ENCODE peak calls at places on chromosomes 5 and 9, in seven cellular contexts. One of them, this sample, is unnamed.
A peak's percentile ranks its signal among the peaks of the same experiment; 100 is the strongest.

GRCh38 chr5:19928556-19929421 is 59.2 kb downstream of the CDH18 start:
- DNase-seq in uterus: no peak
- DNase-seq in tibial artery: no peak
- DNase-seq in nephron progenitor cell: no peak
- DNase-seq in dorsolateral prefrontal cortex: no peak
- DNase-seq in prostate gland: no peak
- DNase-seq in BE2C: no peak
- DNase-seq in this sample: no peak

GRCh38 chr5:179484201-179484600 is 66.2 kb upstream of the RUFY1 start:
- DNase-seq in BE2C: no peak
- DNase-seq in uterus: no peak
- DNase-seq in prostate gland: no peak
- DNase-seq in dorsolateral prefrontal cortex: no peak
- DNase-seq in nephron progenitor cell: no peak
- DNase-seq in tibial artery: no peak
- DNase-seq in this sample: no peak

GRCh38 chr9:13705913-13706312 is 426.4 kb upstream of the MPDZ start:
- DNase-seq in dorsolateral prefrontal cortex: no peak
- DNase-seq in prostate gland: no peak
- DNase-seq in tibial artery: peak; percentile 90
- DNase-seq in nephron progenitor cell: no peak
- DNase-seq in uterus: peak; percentile 42
- DNase-seq in BE2C: peak; percentile 38
- DNase-seq in this sample: no peak

GRCh38 chr5:116524051-116524450 is 50.6 kb downstream of the SEMA6A start:
- DNase-seq in BE2C: peak; percentile 67
- DNase-seq in tibial artery: no peak
- DNase-seq in uterus: no peak
- DNase-seq in nephron progenitor cell: no peak
- DNase-seq in prostate gland: no peak
- DNase-seq in dorsolateral prefrontal cortex: no peak
- DNase-seq in this sample: no peak

GRCh38 chr5:93126634-93127033 is 454.4 kb downstream of the NR2F1-AS1 start:
- DNase-seq in dorsolateral prefrontal cortex: no peak
- DNase-seq in uterus: no peak
- DNase-seq in BE2C: no peak
- DNase-seq in nephron progenitor cell: no peak
- DNase-seq in prostate gland: no peak
- DNase-seq in tibial artery: no peak
- DNase-seq in this sample: no peak

GRCh38 chr5:141692919-141693848 is 11.2 kb upstream of the ARAP3 start:
- DNase-seq in prostate gland: no peak
- DNase-seq in dorsolateral prefrontal cortex: peak; percentile 78
- DNase-seq in nephron progenitor cell: no peak
- DNase-seq in BE2C: no peak
- DNase-seq in tibial artery: no peak
- DNase-seq in uterus: no peak
- DNase-seq in this sample: no peak

GRCh38 chr9:98607787-98608186 is 100.9 kb downstream of the GABBR2 start:
- DNase-seq in prostate gland: no peak
- DNase-seq in nephron progenitor cell: no peak
- DNase-seq in BE2C: no peak
- DNase-seq in uterus: no peak
- DNase-seq in tibial artery: no peak
- DNase-seq in dorsolateral prefrontal cortex: no peak
- DNase-seq in this sample: no peak

GRCh38 chr9:98502976-98503325 is 205.8 kb downstream of the GABBR2 start:
- DNase-seq in tibial artery: no peak
- DNase-seq in uterus: no peak
- DNase-seq in nephron progenitor cell: peak; percentile 15
- DNase-seq in BE2C: no peak
- DNase-seq in prostate gland: no peak
- DNase-seq in dorsolateral prefrontal cortex: no peak
- DNase-seq in this sample: no peak

GRCh38 chr5:180815241-180816031 is 12.8 kb upstream of the MGAT1 start:
- DNase-seq in tibial artery: peak; percentile 61
- DNase-seq in dorsolateral prefrontal cortex: no peak
- DNase-seq in prostate gland: no peak
- DNase-seq in nephron progenitor cell: no peak
- DNase-seq in uterus: no peak
- DNase-seq in BE2C: no peak
- DNase-seq in this sample: no peak

GRCh38 chr5:178117911-178118310 is 4.6 kb downstream of the N4BP3 start:
- DNase-seq in nephron progenitor cell: no peak
- DNase-seq in uterus: no peak
- DNase-seq in prostate gland: no peak
- DNase-seq in tibial artery: no peak
- DNase-seq in dorsolateral prefrontal cortex: no peak
- DNase-seq in BE2C: no peak
- DNase-seq in this sample: no peak

GRCh38 chr5:39113354-39113953 is 39.3 kb upstream of the RICTOR start:
- DNase-seq in uterus: no peak
- DNase-seq in prostate gland: no peak
- DNase-seq in dorsolateral prefrontal cortex: no peak
- DNase-seq in tibial artery: no peak
- DNase-seq in BE2C: no peak
- DNase-seq in nephron progenitor cell: no peak
- DNase-seq in this sample: no peak

GRCh38 chr5:126746290-126746689 is 30.6 kb upstream of the LMNB1 start:
- DNase-seq in prostate gland: no peak
- DNase-seq in tibial artery: no peak
- DNase-seq in dorsolateral prefrontal cortex: no peak
- DNase-seq in uterus: no peak
- DNase-seq in BE2C: no peak
- DNase-seq in nephron progenitor cell: no peak
- DNase-seq in this sample: no peak

GRCh38 chr5:116492776-116493175 is 81.8 kb downstream of the SEMA6A start:
- DNase-seq in prostate gland: no peak
- DNase-seq in tibial artery: no peak
- DNase-seq in uterus: no peak
- DNase-seq in BE2C: peak; percentile 30
- DNase-seq in dorsolateral prefrontal cortex: no peak
- DNase-seq in nephron progenitor cell: no peak
- DNase-seq in this sample: no peak

GRCh38 chr9:89892920-89893319 is 288.1 kb downstream of the GADD45G start:
- DNase-seq in tibial artery: no peak
- DNase-seq in BE2C: no peak
- DNase-seq in prostate gland: no peak
- DNase-seq in dorsolateral prefrontal cortex: no peak
- DNase-seq in nephron progenitor cell: no peak
- DNase-seq in uterus: no peak
- DNase-seq in this sample: no peak

GRCh38 chr9:108978121-108978694 is 35.1 kb downstream of the CTNNAL1 start:
- DNase-seq in tibial artery: no peak
- DNase-seq in nephron progenitor cell: no peak
- DNase-seq in prostate gland: no peak
- DNase-seq in BE2C: no peak
- DNase-seq in dorsolateral prefrontal cortex: no peak
- DNase-seq in uterus: no peak
- DNase-seq in this sample: no peak

GRCh38 chr5:5165541-5166002 is 25.4 kb downstream of the ADAMTS16 start:
- DNase-seq in prostate gland: no peak
- DNase-seq in BE2C: no peak
- DNase-seq in nephron progenitor cell: no peak
- DNase-seq in dorsolateral prefrontal cortex: no peak
- DNase-seq in uterus: no peak
- DNase-seq in tibial artery: no peak
- DNase-seq in this sample: no peak

GRCh38 chr5:22577006-22577405 is 276.1 kb downstream of the CDH12 start:
- DNase-seq in nephron progenitor cell: no peak
- DNase-seq in tibial artery: no peak
- DNase-seq in uterus: no peak
- DNase-seq in prostate gland: no peak
- DNase-seq in BE2C: no peak
- DNase-seq in dorsolateral prefrontal cortex: no peak
- DNase-seq in this sample: no peak

GRCh38 chr5:145737578-145737977 is 97.6 kb downstream of the PRELID2 start:
- DNase-seq in dorsolateral prefrontal cortex: no peak
- DNase-seq in uterus: no peak
- DNase-seq in prostate gland: no peak
- DNase-seq in BE2C: no peak
- DNase-seq in tibial artery: no peak
- DNase-seq in nephron progenitor cell: no peak
- DNase-seq in this sample: no peak

GRCh38 chr5:160315968-160316367 is 3.6 kb upstream of the CCNJL start:
- DNase-seq in uterus: no peak
- DNase-seq in prostate gland: peak; percentile 39
- DNase-seq in BE2C: no peak
- DNase-seq in tibial artery: no peak
- DNase-seq in nephron progenitor cell: no peak
- DNase-seq in dorsolateral prefrontal cortex: no peak
- DNase-seq in this sample: no peak

GRCh38 chr9:266228-266627 is 51.6 kb downstream of the DOCK8 start:
- DNase-seq in BE2C: no peak
- DNase-seq in prostate gland: no peak
- DNase-seq in tibial artery: no peak
- DNase-seq in nephron progenitor cell: no peak
- DNase-seq in uterus: no peak
- DNase-seq in dorsolateral prefrontal cortex: no peak
- DNase-seq in this sample: no peak

GRCh38 chr5:146645382-146645781 is 129.4 kb upstream of the GPR151 start:
- DNase-seq in tibial artery: no peak
- DNase-seq in nephron progenitor cell: peak; percentile 19
- DNase-seq in BE2C: no peak
- DNase-seq in uterus: no peak
- DNase-seq in dorsolateral prefrontal cortex: no peak
- DNase-seq in prostate gland: no peak
- DNase-seq in this sample: no peak

DNA sequence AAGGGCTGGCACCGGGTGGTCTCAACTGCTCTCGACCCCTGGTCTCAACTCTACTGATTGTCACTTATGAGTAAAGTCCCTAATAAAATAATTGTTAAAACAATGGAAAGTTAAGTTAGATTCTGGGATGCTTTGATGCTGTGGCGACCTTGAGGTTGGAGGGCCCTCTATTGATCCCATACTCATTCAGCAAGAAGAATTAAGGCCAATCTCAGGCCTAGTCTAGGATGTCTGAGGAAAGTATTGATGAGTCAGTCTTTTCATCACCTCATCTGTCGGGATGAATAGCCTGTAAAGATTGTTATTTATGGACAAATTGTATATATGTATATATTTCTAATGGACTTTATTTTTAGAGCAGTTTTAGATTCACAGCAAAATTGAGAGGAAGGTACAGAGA is 50.8 kb downstream of the WDR36 start:
- DNase-seq in nephron progenitor cell: no peak
- DNase-seq in dorsolateral prefrontal cortex: no peak
- DNase-seq in BE2C: no peak
- DNase-seq in tibial artery: no peak
- DNase-seq in uterus: no peak
- DNase-seq in prostate gland: no peak
- DNase-seq in this sample: no peak
- TF ChIP-seq CTCF in nephron progenitor cell: no peak
- TF ChIP-seq CTCF in dorsolateral prefrontal cortex: no peak
- TF ChIP-seq CTCF in BE2C: no peak
- TF ChIP-seq CTCF in tibial artery: no peak
- TF ChIP-seq CTCF in uterus: no peak
- TF ChIP-seq CTCF in prostate gland: no peak
- TF ChIP-seq CTCF in this sample: no peak

GRCh38 chr9:71975833-71976232 is 64.4 kb downstream of the C9orf85 start:
- DNase-seq in dorsolateral prefrontal cortex: no peak
- DNase-seq in BE2C: no peak
- DNase-seq in uterus: no peak
- DNase-seq in prostate gland: no peak
- DNase-seq in nephron progenitor cell: no peak
- DNase-seq in tibial artery: no peak
- DNase-seq in this sample: no peak
- TF ChIP-seq CTCF in dorsolateral prefrontal cortex: peak; percentile 30
- TF ChIP-seq CTCF in BE2C: no peak
- TF ChIP-seq CTCF in uterus: no peak
- TF ChIP-seq CTCF in prostate gland: peak; percentile 56
- TF ChIP-seq CTCF in nephron progenitor cell: no peak
- TF ChIP-seq CTCF in tibial artery: no peak
- TF ChIP-seq CTCF in this sample: no peak

DNA sequence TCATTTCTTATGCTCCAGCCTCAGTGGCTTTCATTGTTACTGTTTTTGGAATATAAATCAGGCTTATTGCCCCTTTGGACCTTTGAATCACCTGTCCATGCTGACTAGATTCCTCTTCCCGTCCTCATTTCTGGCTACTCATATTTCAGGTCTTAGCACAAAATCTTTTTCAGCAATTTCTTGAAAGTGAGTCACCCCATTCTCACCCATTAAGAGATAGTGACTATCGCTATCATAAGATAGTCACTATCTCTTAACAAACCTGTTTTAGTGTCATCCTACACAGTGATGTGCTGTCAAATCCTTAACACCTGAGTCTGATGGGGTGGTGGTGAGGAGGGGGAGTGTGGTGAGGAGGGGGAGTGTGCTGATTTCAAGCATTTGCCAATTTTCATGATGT is 95.1 kb downstream of the GRIA1 start:
- DNase-seq in prostate gland: no peak
- DNase-seq in BE2C: no peak
- DNase-seq in dorsolateral prefrontal cortex: no peak
- DNase-seq in nephron progenitor cell: no peak
- DNase-seq in tibial artery: no peak
- DNase-seq in uterus: no peak
- DNase-seq in this sample: no peak
- TF ChIP-seq CTCF in prostate gland: no peak
- TF ChIP-seq CTCF in BE2C: no peak
- TF ChIP-seq CTCF in dorsolateral prefrontal cortex: no peak
- TF ChIP-seq CTCF in nephron progenitor cell: no peak
- TF ChIP-seq CTCF in tibial artery: no peak
- TF ChIP-seq CTCF in uterus: no peak
- TF ChIP-seq CTCF in this sample: no peak

GRCh38 chr5:176610430-176610763 is 441 bp upstream of the GPRIN1 start:
- DNase-seq in uterus: no peak
- DNase-seq in prostate gland: no peak
- DNase-seq in nephron progenitor cell: peak; percentile 30
- DNase-seq in dorsolateral prefrontal cortex: no peak
- DNase-seq in tibial artery: no peak
- DNase-seq in BE2C: peak; percentile 57
- DNase-seq in this sample: no peak
- TF ChIP-seq CTCF in uterus: no peak
- TF ChIP-seq CTCF in prostate gland: no peak
- TF ChIP-seq CTCF in nephron progenitor cell: no peak
- TF ChIP-seq CTCF in dorsolateral prefrontal cortex: no peak
- TF ChIP-seq CTCF in tibial artery: no peak
- TF ChIP-seq CTCF in BE2C: no peak
- TF ChIP-seq CTCF in this sample: no peak

GRCh38 chr9:70988551-70988950 is 132.9 kb downstream of the TRPM3 start:
- DNase-seq in nephron progenitor cell: no peak
- DNase-seq in prostate gland: no peak
- DNase-seq in uterus: no peak
- DNase-seq in dorsolateral prefrontal cortex: no peak
- DNase-seq in tibial artery: no peak
- DNase-seq in BE2C: no peak
- DNase-seq in this sample: no peak
- TF ChIP-seq CTCF in nephron progenitor cell: no peak
- TF ChIP-seq CTCF in prostate gland: no peak
- TF ChIP-seq CTCF in uterus: no peak
- TF ChIP-seq CTCF in dorsolateral prefrontal cortex: no peak
- TF ChIP-seq CTCF in tibial artery: no peak
- TF ChIP-seq CTCF in BE2C: no peak
- TF ChIP-seq CTCF in this sample: no peak

GRCh38 chr5:133840168-133840567 is 128.3 kb downstream of the C5orf15 start:
- DNase-seq in tibial artery: peak; percentile 1
- DNase-seq in nephron progenitor cell: no peak
- DNase-seq in dorsolateral prefrontal cortex: no peak
- DNase-seq in uterus: no peak
- DNase-seq in BE2C: no peak
- DNase-seq in prostate gland: no peak
- DNase-seq in this sample: no peak
- TF ChIP-seq CTCF in tibial artery: no peak
- TF ChIP-seq CTCF in nephron progenitor cell: no peak
- TF ChIP-seq CTCF in dorsolateral prefrontal cortex: no peak
- TF ChIP-seq CTCF in uterus: no peak
- TF ChIP-seq CTCF in BE2C: no peak
- TF ChIP-seq CTCF in prostate gland: no peak
- TF ChIP-seq CTCF in this sample: no peak